ENCODE peak calls at places on chromosome 19, in seven cellular contexts. M, G, A, J, L, E and V are unnamed samples. For H3K4me1, the result is how much of the 10 kb centered on the place peaks cover.

GRCh38 chr19:7815325-7815724 is 14.7 kb upstream of the EVI5L start:
- DNase-seq in G (no peak), L (no peak), J (no peak), A (no peak), E (no peak), M (no peak), V (no peak)

GRCh38 chr19:17314007-17314589 is 4.7 kb downstream of the DDA1 start:
- DNase-seq in L (no peak), J (no peak), A (no peak), M (no peak), G (no peak), E (no peak), V (no peak)

GRCh38 chr19:51546650-51547396 is 15.4 kb upstream of the SIGLEC6 start:
- DNase-seq in G (no peak), L (no peak), J (peak), A (no peak), M (no peak), E (no peak), V (no peak)

GRCh38 chr19:10544242-10544752 is 593 bp downstream of the ATG4D start:
- DNase-seq in A (no peak), J (no peak), M (no peak), E (peak), L (no peak), G (peak), V (peak)

GRCh38 chr19:55316646-55317045 is 8.5 kb downstream of the TMEM150B start:
- DNase-seq in A (no peak), L (no peak), M (no peak), J (no peak), G (no peak), E (no peak), V (no peak)

GRCh38 chr19:15093001-15093400 is 11.0 kb downstream of the OR1I1 start:
- DNase-seq in A (no peak), E (no peak), L (no peak), G (no peak), M (no peak), J (no peak), V (no peak)

GRCh38 chr19:45222724-45223123 is 22.5 kb downstream of the EXOC3L2 start:
- DNase-seq in L (no peak), J (no peak), A (no peak), M (no peak), G (no peak), E (no peak), V (no peak)

GRCh38 chr19:872266-872951 is 12.9 kb downstream of the CFD start:
- DNase-seq in G (peak), A (no peak), L (no peak), J (peak), M (no peak), E (peak), V (peak)

GRCh38 chr19:53868091-53868891 is 608 bp downstream of the MYADM start:
- DNase-seq in G (peak), E (no peak), L (no peak), J (peak), A (peak), M (peak), V (peak)

GRCh38 chr19:12834976-12835757 is 788 bp upstream of the RTBDN start:
- DNase-seq in L (no peak), J (no peak), E (peak), A (no peak), G (peak), M (peak), V (no peak)

GRCh38 chr19:4817467-4818277 is 13.8 kb downstream of the TICAM1 start:
- DNase-seq in G (no peak), A (no peak), J (no peak), M (no peak), L (no peak), E (no peak), V (peak)

GRCh38 chr19:21765151-21765550 is 2.2 kb downstream of the ZNF100 start:
- DNase-seq in M (no peak), J (peak), G (no peak), E (no peak), L (no peak), A (no peak), V (no peak)

GRCh38 chr19:31956771-31957170 is 388.6 kb upstream of the ZNF507 start:
- DNase-seq in J (no peak), A (no peak), G (no peak), E (no peak), M (no peak), L (no peak), V (no peak)

GRCh38 chr19:31963741-31964140 is 381.7 kb upstream of the ZNF507 start:
- DNase-seq in G (no peak), M (peak), E (no peak), L (no peak), A (no peak), J (no peak), V (peak)

GRCh38 chr19:31962565-31962996 is 382.8 kb upstream of the ZNF507 start:
- DNase-seq in A (no peak), J (peak), M (no peak), L (no peak), G (no peak), E (no peak), V (no peak)

GRCh38 chr19:31957711-31958110 is 387.7 kb upstream of the ZNF507 start:
- DNase-seq in A (no peak), E (no peak), L (no peak), G (no peak), M (no peak), J (no peak), V (no peak)

GRCh38 chr19:31960474-31960873 is 384.9 kb upstream of the ZNF507 start:
- DNase-seq in G (no peak), L (no peak), E (no peak), J (peak), M (no peak), A (no peak), V (no peak)
- H3K4me1 ChIP-seq in G (under half), L (under half), E (under half), J (under half), M (under half), A (under half), V (under half)

GRCh38 chr19:57825501-57825900 is 4.6 kb upstream of the ZNF587B start:
- DNase-seq in G (no peak), E (no peak), J (no peak), M (no peak), A (no peak), L (no peak), V (no peak)

GRCh38 chr19:57829316-57829715 is 783 bp upstream of the ZNF587B start:
- DNase-seq in J (peak), A (no peak), L (no peak), G (no peak), M (no peak), E (no peak), V (no peak)

GRCh38 chr19:57830071-57830602 is at the start of gene ZNF587B:
- DNase-seq in M (peak), E (peak), L (no peak), A (peak), G (peak), J (peak), V (peak)
- TF ChIP-seq CTCF in M (peak), E (peak), L (peak), A (peak), G (peak), J (peak), V (peak)

GRCh38 chr19:18605196-18605545 is 1.4 kb downstream of the CRLF1 start:
- DNase-seq in G (no peak), A (no peak), L (no peak), E (no peak), J (no peak), M (no peak), V (no peak)

GRCh38 chr19:18605546-18606280 is 886 bp downstream of the CRLF1 start:
- DNase-seq in A (no peak), M (no peak), J (no peak), G (no peak), L (no peak), E (no peak), V (no peak)

GRCh38 chr19:18608102-18608804 is 1.7 kb upstream of the CRLF1 start:
- DNase-seq in J (no peak), E (no peak), A (no peak), G (no peak), L (no peak), M (no peak), V (no peak)

GRCh38 chr19:18607222-18608101 is 863 bp upstream of the CRLF1 start:
- DNase-seq in E (no peak), A (no peak), M (no peak), J (no peak), L (no peak), G (no peak), V (no peak)

GRCh38 chr19:18606281-18607221 is at the start of gene CRLF1:
- DNase-seq in L (no peak), A (no peak), M (no peak), J (no peak), G (no peak), E (no peak), V (no peak)
- H3K4me3 ChIP-seq in L (peak), A (peak), M (peak), J (no peak), G (peak), E (no peak), V (peak)

GRCh38 chr19:2977001-2977685 is at the start of gene TLE6:
- DNase-seq in L (peak), A (peak), E (peak), M (peak), J (peak), G (peak), V (peak)
- H3K4me1 ChIP-seq in L (under half), A (half or more), E (under half), M (half or more), J (under half), G (under half), V (half or more)